ENCODE peak calls at places on chromosomes 3 and 15, in five cellular contexts. B is tibial artery; J is spleen; R is CD8-positive, alpha-beta T cell; F is cardiac muscle cell. V is an unnamed sample.

GRCh38 chr15:77528968-77529319 is 103.8 kb downstream of the LINGO1 start:
- DNase-seq in F (no peak), J (peak; percentile 56), B (peak; percentile 55), R (no peak), V (no peak)

GRCh38 chr3:12004741-12005513 is 739 bp downstream of the SYN2 start:
- DNase-seq in B (no peak), R (no peak), J (no peak), F (no peak), V (no peak)

GRCh38 chr3:24520101-24520495 is 25.4 kb upstream of the THRB start:
- DNase-seq in F (no peak), J (no peak), B (no peak), R (no peak), V (no peak)

GRCh38 chr3:130323503-130323902 is 22.0 kb upstream of the COL6A5 start:
- DNase-seq in F (no peak), B (no peak), J (no peak), R (no peak), V (no peak)

GRCh38 chr3:164332856-164333802 is 745.2 kb downstream of the SI start:
- DNase-seq in R (no peak), F (no peak), B (no peak), J (no peak), V (no peak)

GRCh38 chr3:57960174-57960505 is 48.1 kb upstream of the FLNB start:
- DNase-seq in R (no peak), J (no peak), F (no peak), B (no peak), V (no peak)

GRCh38 chr3:152436707-152437615 is 168.2 kb downstream of the MBNL1 start:
- DNase-seq in J (no peak), R (no peak), B (no peak), F (no peak), V (no peak)

GRCh38 chr15:62845239-62846126 is 197.1 kb upstream of the TPM1 start:
- DNase-seq in B (no peak), R (no peak), F (no peak), J (no peak), V (no peak)

GRCh38 chr15:45635191-45635638 is 386 bp downstream of the SQOR start:
- DNase-seq in F (no peak), J (peak; percentile 94), R (peak; percentile 61), B (peak; percentile 85), V (peak; percentile 83)

GRCh38 chr3:153144779-153145178 is 17.2 kb upstream of the RAP2B start:
- DNase-seq in B (no peak), F (peak; percentile 56), J (no peak), R (no peak), V (no peak)

GRCh38 chr15:50798684-50799083 is 33.2 kb upstream of the SPPL2A start:
- DNase-seq in J (no peak), F (no peak), B (no peak), R (no peak), V (no peak)

GRCh38 chr3:108044699-108045098 is 46.1 kb downstream of the CD47 start:
- DNase-seq in R (no peak), B (no peak), F (no peak), J (no peak), V (no peak)

GRCh38 chr3:194255252-194256039 is 95.7 kb downstream of the CPN2 start:
- DNase-seq in F (peak; percentile 70), R (peak; percentile 20), B (peak; percentile 79), J (peak; percentile 91), V (no peak)

GRCh38 chr3:197810901-197811300 is 19.8 kb downstream of the LRCH3 start:
- DNase-seq in R (no peak), F (no peak), B (no peak), J (no peak), V (no peak)

GRCh38 chr3:67192466-67192865 is 194.4 kb downstream of the KBTBD8 start:
- DNase-seq in R (no peak), J (no peak), B (no peak), F (no peak), V (no peak)

GRCh38 chr3:153290278-153291015 is 128.4 kb downstream of the RAP2B start:
- DNase-seq in R (no peak), F (no peak), J (no peak), B (no peak), V (no peak)

GRCh38 chr3:195438371-195438770 is 4.4 kb downstream of the ACAP2 start:
- DNase-seq in B (no peak), R (no peak), F (no peak), J (no peak), V (no peak)

GRCh38 chr3:66047321-66048050 is 8.8 kb upstream of the MAGI1 start:
- DNase-seq in B (peak; percentile 83), J (no peak), F (peak; percentile 92), R (no peak), V (no peak)

GRCh38 chr3:11195721-11196332 is 41.5 kb downstream of the HRH1 start:
- DNase-seq in F (peak; percentile 70), J (no peak), B (peak; percentile 69), R (no peak), V (no peak)

GRCh38 chr3:145422541-145422940 is 738.4 kb downstream of the PLOD2 start:
- DNase-seq in B (no peak), R (no peak), F (no peak), J (no peak), V (no peak)

GRCh38 chr15:27086146-27086545 is 115.2 kb downstream of the GABRG3 start:
- DNase-seq in F (no peak), B (no peak), J (no peak), R (no peak), V (no peak)

GRCh38 chr3:180804871-180805430 is 107.5 kb upstream of the FXR1 start:
- DNase-seq in F (peak; percentile 60), R (no peak), B (no peak), J (no peak), V (no peak)

GRCh38 chr3:126034481-126035361 is 49.2 kb downstream of the SLC41A3 start:
- DNase-seq in B (peak; percentile 42), F (no peak), R (no peak), J (no peak), V (no peak)

GRCh38 chr3:17023006-17023664 is 138.4 kb downstream of the PLCL2 start:
- DNase-seq in B (no peak), F (no peak), J (no peak), R (peak; percentile 34), V (no peak)

GRCh38 chr15:29934251-29934650 is 112.0 kb upstream of the TJP1 start:
- DNase-seq in J (no peak), F (peak; percentile 43), R (no peak), B (no peak), V (no peak)

GRCh38 chr3:16467368-16467767 is 46.1 kb downstream of the RFTN1 start:
- DNase-seq in R (no peak), B (no peak), J (peak; percentile 74), F (no peak), V (no peak)

GRCh38 chr15:95016511-95017219 is 785.3 kb downstream of the MCTP2 start:
- DNase-seq in J (no peak), B (no peak), F (no peak), R (no peak), V (no peak)

GRCh38 chr15:40285151-40285898 is 2.5 kb upstream of the ANKRD63 start:
- DNase-seq in R (no peak), J (no peak), F (peak; percentile 18), B (no peak), V (no peak)

GRCh38 chr3:106514431-106514830 is 645.6 kb upstream of the CBLB start:
- DNase-seq in J (no peak), R (no peak), B (no peak), F (no peak), V (no peak)

GRCh38 chr3:45832691-45833090 is 9.2 kb downstream of the LZTFL1 start:
- DNase-seq in J (no peak), B (no peak), F (peak; percentile 17), R (no peak), V (no peak)

GRCh38 chr3:184377882-184378445 is at the start of gene THPO:
- DNase-seq in F (no peak), J (no peak), R (no peak), B (no peak), V (no peak)

GRCh38 chr15:66570327-66570726 is 4.5 kb upstream of the LCTL start:
- DNase-seq in F (no peak), R (no peak), B (no peak), J (peak; percentile 53), V (no peak)

DNA sequence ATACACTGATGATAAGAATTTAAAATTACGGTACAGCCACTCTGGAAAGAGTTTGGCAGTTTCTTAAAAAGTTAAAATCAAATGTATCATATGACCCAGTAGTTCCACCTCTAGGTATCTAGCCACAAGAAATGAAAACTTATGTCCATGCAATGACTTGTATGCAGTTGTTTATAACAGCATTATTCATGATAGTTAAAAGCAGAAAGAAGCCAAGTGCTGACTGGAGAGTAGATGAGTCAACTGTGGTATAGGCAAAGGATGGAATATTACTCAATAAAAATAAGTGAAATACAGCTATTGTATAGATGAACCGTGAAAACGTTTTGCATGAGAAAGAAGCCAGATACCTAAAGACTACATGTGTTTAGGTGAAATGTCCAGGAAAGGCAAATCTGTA is 14.8 kb downstream of the GPR87 start:
- DNase-seq in F (peak; percentile 62), B (no peak), R (no peak), J (no peak), V (no peak)
- H3K27ac ChIP-seq in F (no peak overlapping the region), B (no peak overlapping the region), R (no peak overlapping the region), J (no peak overlapping the region), V (peak overlapping the region; percentile 99)

GRCh38 chr3:8987673-8988655 is 24.7 kb upstream of the RAD18 start:
- DNase-seq in F (peak; percentile 74), B (peak; percentile 75), J (peak; percentile 82), R (peak; percentile 48), V (no peak)
- TF ChIP-seq CTCF in F (peak; percentile 80), B (peak; percentile 72), J (peak; percentile 59), R (peak; percentile 64), V (peak; percentile 78)

DNA sequence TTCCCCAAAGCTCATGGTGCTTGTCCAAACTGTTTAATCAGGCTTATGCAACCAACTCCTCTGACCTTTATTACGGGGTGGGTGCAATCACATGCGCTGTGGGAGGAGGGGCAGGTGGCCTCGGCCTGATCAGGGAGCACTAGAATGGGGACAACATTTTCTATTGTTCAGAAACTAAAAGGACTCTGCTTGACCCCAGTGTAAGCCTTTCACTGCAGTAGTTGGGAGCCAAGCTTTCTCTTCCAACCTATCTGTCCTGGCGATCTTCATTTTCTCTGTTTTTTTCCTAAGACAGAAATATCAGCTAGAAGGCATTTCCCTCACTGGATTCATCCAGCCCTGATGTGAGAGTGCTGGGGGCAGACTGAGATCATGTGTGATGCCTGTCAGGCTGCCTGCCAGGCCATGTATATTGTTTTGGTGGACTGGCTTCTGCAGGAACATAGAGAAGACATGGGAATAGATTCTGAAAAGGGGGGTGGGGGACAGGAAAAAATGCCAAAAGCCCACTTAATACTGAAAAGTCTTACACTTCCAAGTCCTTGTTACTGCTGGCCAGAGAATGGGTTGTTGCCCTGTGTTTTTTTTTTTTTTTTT is 627.0 kb upstream of the TBL1XR1 start:
- DNase-seq in R (no peak), F (peak; percentile 94), J (no peak), B (peak; percentile 85), V (no peak)
- H3K27ac ChIP-seq in R (no peak overlapping the region), F (no peak overlapping the region), J (peak overlapping the region; percentile 13), B (peak overlapping the region; percentile 71), V (no peak overlapping the region)

DNA sequence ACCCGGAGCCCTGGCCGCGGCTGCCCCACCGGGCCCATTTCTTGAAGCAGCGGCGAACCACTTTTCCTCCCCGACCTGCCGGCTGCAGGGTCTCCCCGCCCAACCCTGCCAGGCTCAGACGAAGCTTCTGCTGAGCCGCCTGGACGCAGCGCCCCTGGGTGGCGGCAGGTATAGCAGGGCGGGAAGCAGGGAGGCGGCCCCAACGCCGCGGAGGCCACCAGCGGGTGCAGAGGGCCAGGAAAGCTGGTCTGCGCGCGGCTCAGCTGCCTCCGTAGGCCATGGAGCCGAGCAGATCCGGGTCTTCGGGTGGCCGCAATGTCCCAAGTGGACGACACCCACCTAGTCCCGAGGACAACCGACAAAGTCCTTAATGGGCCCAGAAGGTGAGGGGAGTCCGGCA is 21.9 kb upstream of the SRPRB start:
- DNase-seq in R (no peak), J (no peak), F (no peak), B (no peak), V (no peak)
- TF ChIP-seq CTCF in R (no peak), J (no peak), F (no peak), B (no peak), V (no peak)